ENCODE peak calls at places on chromosomes 13 and 19, in ten cellular contexts. U is mucosa of descending colon, X is GM23338, A is SK-N-SH, Z is adrenal gland, Q is breast epithelium, E is adipocyte, V is A549, F is left ventricle myocardium inferior, T is neural progenitor cell. C is an unnamed sample.

GRCh38 chr13:111539791-111540446 is 219.5 kb downstream of the TEX29 start:
- DNase-seq in U (no peak), X (peak; percentile 34), A (no peak), Z (no peak), Q (no peak), E (no peak), V (no peak), F (no peak), T (no peak), C (no peak)

GRCh38 chr13:20360041-20360491 is 127.9 kb upstream of the GJB6 start:
- DNase-seq in U (no peak), X (no peak), A (no peak), Z (peak; percentile 52), Q (no peak), E (peak; percentile 4), V (peak; percentile 13), F (no peak), T (no peak), C (no peak)

GRCh38 chr13:111042661-111043226 is 72.4 kb upstream of the ARHGEF7 start:
- DNase-seq in U (no peak), X (no peak), A (no peak), Z (no peak), Q (no peak), E (no peak), V (no peak), F (no peak), T (no peak), C (no peak)

GRCh38 chr13:50030315-50030714 is 15.1 kb downstream of the KCNRG start:
- DNase-seq in U (no peak), X (peak; percentile 15), A (no peak), Z (no peak), Q (no peak), E (no peak), V (peak; percentile 30), F (no peak), T (no peak), C (no peak)

GRCh38 chr13:113930711-113931637 is 42.9 kb downstream of the C13orf46 start:
- DNase-seq in U (no peak), X (no peak), A (no peak), Z (peak; percentile 14), Q (peak; percentile 30), E (no peak), V (no peak), F (no peak), T (no peak), C (peak; percentile 32)

GRCh38 chr19:35585844-35586243 is at the start of gene PMIS2:
- DNase-seq in U (no peak), X (peak; percentile 78), A (peak; percentile 64), Z (peak; percentile 62), Q (no peak), E (no peak), V (peak; percentile 37), F (no peak), T (peak; percentile 38), C (no peak)

GRCh38 chr13:43472980-43473379 is 313.8 kb downstream of the ENOX1 start:
- DNase-seq in U (no peak), X (no peak), A (no peak), Z (no peak), Q (no peak), E (peak; percentile 32), V (no peak), F (no peak), T (no peak), C (no peak)

GRCh38 chr13:105118577-105118976 is 1416.9 kb downstream of the EFNB2 start:
- DNase-seq in U (no peak), X (no peak), A (no peak), Z (no peak), Q (no peak), E (no peak), V (no peak), F (no peak), T (no peak), C (no peak)

GRCh38 chr19:35138305-35138799 is 272 bp upstream of the FXYD1 start:
- DNase-seq in U (no peak), X (no peak), A (no peak), Z (no peak), Q (no peak), E (no peak), V (no peak), F (peak; percentile 78), T (no peak), C (no peak)

GRCh38 chr13:66585669-66586203 is 644.4 kb downstream of the PCDH9 start:
- DNase-seq in U (no peak), X (no peak), A (no peak), Z (no peak), Q (no peak), E (no peak), V (no peak), F (no peak), T (no peak), C (no peak)

GRCh38 chr19:42010245-42011126 is 16.5 kb upstream of the ATP1A3 start:
- DNase-seq in U (no peak), X (no peak), A (no peak), Z (no peak), Q (no peak), E (peak; percentile 84), V (no peak), F (no peak), T (no peak), C (no peak)

GRCh38 chr19:42003506-42004294 is 9.7 kb upstream of the ATP1A3 start:
- DNase-seq in U (no peak), X (no peak), A (peak; percentile 14), Z (no peak), Q (no peak), E (no peak), V (no peak), F (no peak), T (no peak), C (no peak)

GRCh38 chr19:42005504-42005903 is 11.5 kb upstream of the ATP1A3 start:
- DNase-seq in U (no peak), X (no peak), A (no peak), Z (no peak), Q (no peak), E (no peak), V (no peak), F (no peak), T (no peak), C (no peak)

DNA sequence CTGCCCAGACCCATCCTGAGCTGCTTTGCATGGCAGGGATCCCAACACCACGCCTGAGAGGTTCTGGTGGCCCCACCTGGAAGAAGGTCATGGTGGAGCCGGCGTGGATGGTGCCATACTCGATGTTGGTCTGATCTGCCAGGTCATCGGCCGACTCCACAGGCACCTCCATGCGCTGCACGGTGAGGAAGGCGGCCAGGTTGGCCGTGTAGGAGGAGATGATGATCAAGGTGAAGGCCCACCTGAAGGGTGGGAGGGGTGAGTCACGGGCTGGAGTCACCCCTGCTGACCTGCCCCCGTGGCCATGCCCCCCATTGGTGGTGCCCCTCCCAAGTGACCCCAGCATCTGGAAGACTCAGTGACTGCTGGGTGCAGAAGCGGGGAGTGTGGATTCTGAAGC is 12.5 kb upstream of the ATP1A3 start:
- DNase-seq in U (no peak), X (no peak), A (no peak), Z (no peak), Q (no peak), E (no peak), V (no peak), F (no peak), T (no peak), C (no peak)
- H3K4me1 ChIP-seq in U (no peaks in the 10 kb centered on the region), X (no peaks in the 10 kb centered on the region), A (no peaks in the 10 kb centered on the region), Z (no peaks in the 10 kb centered on the region), Q (no peaks in the 10 kb centered on the region), E (peaks cover 10% of the 10 kb centered on the region), V (peaks cover 12% of the 10 kb centered on the region), F (no peaks in the 10 kb centered on the region), T (no peaks in the 10 kb centered on the region), C (no peaks in the 10 kb centered on the region)

GRCh38 chr19:1133471-1133929 is 29.7 kb downstream of the GPX4 start:
- DNase-seq in U (peak; percentile 62), X (peak; percentile 72), A (peak; percentile 70), Z (no peak), Q (no peak), E (peak; percentile 26), V (peak; percentile 74), F (no peak), T (no peak), C (no peak)

GRCh38 chr19:1134431-1134830 is 30.6 kb downstream of the GPX4 start:
- DNase-seq in U (no peak), X (no peak), A (no peak), Z (no peak), Q (no peak), E (no peak), V (no peak), F (no peak), T (no peak), C (no peak)

GRCh38 chr19:1131718-1132552 is 28.1 kb downstream of the GPX4 start:
- DNase-seq in U (peak; percentile 93), X (peak; percentile 89), A (no peak), Z (peak; percentile 81), Q (peak; percentile 85), E (peak; percentile 93), V (peak; percentile 64), F (peak; percentile 86), T (peak; percentile 79), C (peak; percentile 96)

GRCh38 chr19:1130801-1131717 is 27.3 kb downstream of the GPX4 start:
- DNase-seq in U (no peak), X (no peak), A (no peak), Z (no peak), Q (no peak), E (peak; percentile 43), V (no peak), F (no peak), T (no peak), C (no peak)

GRCh38 chr19:1132625-1133383 is 29.0 kb downstream of the GPX4 start:
- DNase-seq in U (no peak), X (no peak), A (no peak), Z (no peak), Q (no peak), E (no peak), V (no peak), F (no peak), T (no peak), C (no peak)
- H3K4me3 ChIP-seq in U (no peak overlapping the region), X (peak overlapping the region; percentile 43), A (no peak overlapping the region), Z (peak overlapping the region; percentile 26), Q (peak overlapping the region; percentile 100), E (peak overlapping the region; percentile 93), V (no peak overlapping the region), F (peak overlapping the region; percentile 79), T (no peak overlapping the region), C (no peak overlapping the region)

GRCh38 chr19:39987167-39987566 is 9.7 kb upstream of the ZNF546 start:
- DNase-seq in U (no peak), X (no peak), A (no peak), Z (no peak), Q (no peak), E (no peak), V (no peak), F (no peak), T (no peak), C (no peak)
- H3K4me1 ChIP-seq in U (no peaks in the 10 kb centered on the region), X (no peaks in the 10 kb centered on the region), A (no peaks in the 10 kb centered on the region), Z (no peaks in the 10 kb centered on the region), Q (no peaks in the 10 kb centered on the region), E (no peaks in the 10 kb centered on the region), V (no peaks in the 10 kb centered on the region), F (peaks cover 12% of the 10 kb centered on the region), T (no peaks in the 10 kb centered on the region), C (no peaks in the 10 kb centered on the region)

DNA sequence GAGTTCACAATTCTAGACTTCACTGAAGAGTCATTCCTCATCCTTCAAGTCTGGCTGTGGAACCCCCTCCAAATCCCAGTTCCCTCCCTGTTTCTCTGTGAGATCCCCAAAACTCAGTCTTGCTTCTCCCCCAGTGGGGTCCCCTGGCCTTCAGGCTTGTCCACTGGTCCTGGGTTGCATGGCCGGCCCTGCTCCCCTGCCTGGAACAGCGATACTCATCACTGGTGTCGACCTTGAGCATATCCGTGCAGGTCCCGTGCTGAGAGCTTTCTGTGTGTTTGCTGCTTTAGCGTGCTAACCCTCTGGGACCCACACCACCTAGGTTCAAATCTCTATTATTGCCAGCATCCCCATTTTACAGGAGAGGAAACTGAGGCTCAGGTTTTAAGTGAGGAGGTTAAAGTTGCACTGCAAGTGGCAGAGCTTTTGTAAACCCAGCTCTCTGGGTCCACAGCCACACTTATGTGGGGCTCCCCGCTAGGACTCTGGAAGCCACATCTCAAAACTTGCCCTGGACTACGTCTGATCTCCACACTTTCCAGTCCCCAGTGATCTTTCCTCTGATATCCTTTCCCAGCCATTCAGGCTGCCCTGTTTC is 15.5 kb downstream of the LIPE start:
- DNase-seq in U (no peak), X (no peak), A (no peak), Z (no peak), Q (no peak), E (no peak), V (no peak), F (no peak), T (no peak), C (peak; percentile 30)
- H3K4me3 ChIP-seq in U (no peak overlapping the region), X (no peak overlapping the region), A (no peak overlapping the region), Z (no peak overlapping the region), Q (peak overlapping the region; percentile 40), E (peak overlapping the region; percentile 83), V (no peak overlapping the region), F (no peak overlapping the region), T (no peak overlapping the region), C (no peak overlapping the region)